ENCODE peak calls at places on chromosomes 1 and 21, in ten cellular contexts. R, K, I, V, Q, L, N, C, F and J are unnamed samples.

GRCh38 chr1:20139776-20140612 is 871 bp downstream of the PLA2G2F start:
- DNase-seq in R (no peak), F (no peak), Q (no peak), K (no peak), C (no peak), N (no peak), V (no peak), L (no peak), I (no peak), J (no peak)

GRCh38 chr21:24045775-24046215 is 1561.5 kb downstream of the MRPL39 start:
- DNase-seq in Q (no peak), N (no peak), K (peak), F (peak), C (peak), I (peak), R (peak), L (peak), V (no peak), J (peak)

GRCh38 chr1:3610165-3610822 is 1.0 kb downstream of the MEGF6 start:
- DNase-seq in N (no peak), Q (no peak), I (no peak), F (no peak), V (peak), K (no peak), C (no peak), R (no peak), L (peak), J (peak)

GRCh38 chr1:116302281-116302680 is 70.8 kb upstream of the ATP1A1 start:
- DNase-seq in L (no peak), R (no peak), N (no peak), C (no peak), Q (no peak), I (no peak), V (no peak), K (no peak), F (peak), J (no peak)

GRCh38 chr1:232873412-232873811 is 68.2 kb downstream of the MAP10 start:
- DNase-seq in I (no peak), K (no peak), R (no peak), C (no peak), N (no peak), V (no peak), F (no peak), L (no peak), Q (no peak), J (no peak)

GRCh38 chr1:85502171-85502570 is 37.2 kb upstream of the DDAH1 start:
- DNase-seq in L (peak), I (peak), C (peak), R (no peak), N (no peak), F (no peak), V (no peak), K (no peak), Q (no peak), J (no peak)

GRCh38 chr1:231603598-231604275 is 22.9 kb upstream of the DISC1 start:
- DNase-seq in R (no peak), K (peak), C (peak), F (peak), L (peak), I (peak), V (peak), N (no peak), Q (peak), J (peak)

GRCh38 chr1:61253059-61253735 is 170.8 kb downstream of the NFIA start:
- DNase-seq in C (peak), K (no peak), F (peak), I (peak), N (peak), Q (peak), V (no peak), L (peak), R (peak), J (no peak)

GRCh38 chr1:116987256-116987555 is 14.4 kb upstream of the CD101 start:
- DNase-seq in I (no peak), Q (peak), F (no peak), V (no peak), L (no peak), C (no peak), N (no peak), R (peak), K (no peak), J (no peak)

GRCh38 chr1:158055854-158056253 is 62.4 kb downstream of the KIRREL1 start:
- DNase-seq in F (peak), Q (no peak), L (no peak), K (no peak), N (no peak), I (no peak), V (no peak), C (no peak), R (no peak), J (no peak)

GRCh38 chr1:44605904-44606615 is 68.2 kb downstream of the TMEM53 start:
- DNase-seq in K (no peak), L (peak), Q (no peak), R (no peak), V (no peak), N (no peak), F (no peak), C (peak), I (no peak), J (no peak)

GRCh38 chr21:46171996-46172862 is 12.0 kb downstream of the SPATC1L start:
- DNase-seq in K (no peak), F (no peak), I (no peak), N (peak), L (no peak), R (no peak), Q (no peak), C (no peak), V (peak), J (no peak)